ENCODE peak calls at places on chromosomes 5 and 9, in six cellular contexts. T is heart right ventricle, C is PC-3, Q is breast epithelium, S is fibroblast of lung, U is Peyer's patch. W is an unnamed sample. For H3K36me3, the result is how much of the 10 kb centered on the place peaks cover.

GRCh38 chr5:168979140-168979539 is 321.8 kb downstream of the SLIT3 start:
- DNase-seq in U (no peak), S (no peak), Q (no peak), C (no peak), T (no peak), W (no peak)

GRCh38 chr5:17794829-17795228 is 160.6 kb downstream of the TAF11L14 start:
- DNase-seq in T (no peak), Q (no peak), S (no peak), U (no peak), C (no peak), W (no peak)

GRCh38 chr5:153441997-153442396 is 48.5 kb upstream of the GRIA1 start:
- DNase-seq in S (no peak), U (no peak), C (no peak), T (no peak), Q (no peak), W (no peak)

GRCh38 chr5:170006016-170006415 is 25.7 kb upstream of the INSYN2B start:
- DNase-seq in S (no peak), T (no peak), C (no peak), U (no peak), Q (no peak), W (no peak)

GRCh38 chr9:115525438-115526058 is 407.6 kb upstream of the TNC start:
- DNase-seq in U (no peak), T (no peak), C (no peak), S (no peak), Q (no peak), W (no peak)

GRCh38 chr9:98727428-98727827 is 18.7 kb upstream of the GABBR2 start:
- DNase-seq in S (no peak), Q (no peak), C (no peak), U (no peak), T (no peak), W (peak)

GRCh38 chr9:108241384-108241783 is 614.4 kb downstream of the ACTL7B start:
- DNase-seq in S (no peak), C (no peak), U (no peak), Q (no peak), T (no peak), W (no peak)

GRCh38 chr9:105341784-105342183 is 97.3 kb downstream of the SLC44A1 start:
- DNase-seq in C (no peak), U (no peak), T (no peak), Q (no peak), S (peak), W (no peak)

GRCh38 chr5:166907314-166907713 is 1384.1 kb upstream of the WWC1 start:
- DNase-seq in C (peak), T (no peak), S (peak), Q (no peak), U (no peak), W (no peak)

GRCh38 chr5:68884144-68884754 is 209.6 kb upstream of the SLC30A5 start:
- DNase-seq in S (no peak), Q (no peak), C (no peak), T (no peak), U (no peak), W (no peak)

GRCh38 chr5:114358329-114358728 is 3.5 kb upstream of the KCNN2 start:
- DNase-seq in S (peak), U (no peak), Q (no peak), T (no peak), C (no peak), W (no peak)

GRCh38 chr5:126527892-126528291 is 67.1 kb downstream of the ALDH7A1 start:
- DNase-seq in S (peak), Q (no peak), T (no peak), C (peak), U (no peak), W (no peak)

GRCh38 chr5:10370931-10371330 is 17.4 kb downstream of the MARCHF6 start:
- DNase-seq in Q (no peak), U (no peak), C (no peak), T (no peak), S (no peak), W (no peak)
- H3K36me3 ChIP-seq in Q (under half), U (under half), C (under half), T (under half), S (under half), W (under half)

DNA sequence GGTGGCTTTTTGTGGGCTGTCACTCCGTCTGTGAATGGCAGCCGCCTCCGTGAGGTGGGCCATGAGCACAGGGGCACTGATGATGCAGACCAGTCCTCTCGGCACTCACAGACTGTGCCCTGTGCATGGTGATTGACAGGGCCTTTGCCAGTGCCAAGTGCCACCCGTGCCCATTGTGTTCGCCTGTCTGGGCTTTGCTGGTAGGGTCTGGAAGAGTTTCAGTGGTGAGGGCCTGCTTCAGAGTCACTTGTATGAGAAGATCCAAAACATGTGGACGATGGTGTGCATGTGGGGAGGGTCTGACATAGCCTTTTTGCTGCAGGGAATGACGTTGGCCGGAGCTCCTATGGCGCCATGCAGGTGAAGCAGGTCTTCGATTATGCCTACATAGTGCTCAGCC is 34.9 kb downstream of the TENT4A start:
- DNase-seq in C (no peak), T (no peak), U (no peak), Q (no peak), S (no peak), W (no peak)
- H3K36me3 ChIP-seq in C (half or more), T (under half), U (under half), Q (under half), S (under half), W (under half)

GRCh38 chr5:10427201-10427600 is 14.5 kb upstream of the ROPN1L start:
- DNase-seq in C (no peak), S (no peak), U (no peak), T (no peak), Q (no peak), W (no peak)
- H3K36me3 ChIP-seq in C (half or more), S (under half), U (under half), T (under half), Q (under half), W (half or more)

GRCh38 chr9:100296407-100296806 is 56.3 kb downstream of the TEX10 start:
- DNase-seq in S (no peak), T (no peak), Q (no peak), C (no peak), U (no peak), W (no peak)
- H3K36me3 ChIP-seq in S (under half), T (under half), Q (under half), C (under half), U (under half), W (under half)

GRCh38 chr5:83321656-83322055 is 149.9 kb upstream of the VCAN start:
- DNase-seq in C (peak), S (no peak), Q (no peak), T (no peak), U (no peak), W (no peak)
- H3K36me3 ChIP-seq in C (under half), S (under half), Q (under half), T (under half), U (under half), W (under half)

GRCh38 chr5:177327539-177328522 is 16.1 kb upstream of the MXD3 start:
- DNase-seq in C (peak), U (no peak), Q (no peak), T (peak), S (peak), W (no peak)

GRCh38 chr5:177330991-177331837 is 19.5 kb upstream of the MXD3 start:
- DNase-seq in Q (no peak), U (no peak), T (no peak), C (no peak), S (no peak), W (no peak)

GRCh38 chr5:177329883-177330282 is 18.2 kb upstream of the MXD3 start:
- DNase-seq in Q (no peak), S (no peak), C (no peak), T (no peak), U (no peak), W (no peak)

GRCh38 chr5:177325868-177326381 is 14.2 kb upstream of the MXD3 start:
- DNase-seq in S (no peak), C (peak), U (no peak), T (no peak), Q (no peak), W (no peak)

GRCh38 chr5:177328545-177329231 is 17.0 kb upstream of the MXD3 start:
- DNase-seq in S (no peak), T (no peak), U (no peak), C (no peak), Q (no peak), W (no peak)
- H3K36me3 ChIP-seq in S (under half), T (under half), U (under half), C (under half), Q (under half), W (under half)

GRCh38 chr9:36961568-36962360 is 72.3 kb downstream of the PAX5 start:
- DNase-seq in T (no peak), U (no peak), C (no peak), S (peak), Q (no peak), W (no peak)
- H3K36me3 ChIP-seq in T (under half), U (under half), C (under half), S (under half), Q (under half), W (under half)

GRCh38 chr9:33255471-33255870 is 9.0 kb downstream of the BAG1 start:
- DNase-seq in T (no peak), Q (no peak), U (no peak), S (no peak), C (no peak), W (no peak)

GRCh38 chr9:33256236-33256635 is 8.3 kb downstream of the BAG1 start:
- DNase-seq in T (no peak), U (no peak), S (no peak), Q (no peak), C (no peak), W (peak)

GRCh38 chr9:33255006-33255405 is 9.5 kb downstream of the BAG1 start:
- DNase-seq in C (no peak), T (no peak), S (no peak), Q (no peak), U (no peak), W (no peak)

GRCh38 chr9:33254211-33254610 is 10.3 kb downstream of the BAG1 start:
- DNase-seq in S (no peak), T (no peak), U (no peak), C (no peak), Q (no peak), W (no peak)

DNA sequence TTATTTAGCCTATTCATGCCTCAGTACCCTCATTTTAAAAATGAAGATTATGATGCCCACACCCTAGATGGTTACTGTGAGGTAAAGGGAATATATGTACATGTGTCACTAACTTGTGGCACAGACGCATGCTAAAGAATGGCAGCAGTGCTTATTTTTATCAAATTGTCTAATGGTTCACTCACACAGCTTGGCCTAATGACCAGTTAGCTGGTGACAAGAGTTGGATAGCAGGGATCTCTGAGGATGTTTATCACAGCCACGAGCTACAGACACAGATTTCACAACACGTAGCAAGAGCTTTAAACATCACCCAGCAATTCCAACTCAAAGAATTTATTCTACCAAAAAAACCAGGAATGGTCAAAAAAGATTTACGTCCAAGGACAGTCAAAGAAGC is 7.2 kb downstream of the BAG1 start:
- DNase-seq in S (no peak), C (no peak), U (no peak), Q (no peak), T (no peak), W (no peak)
- H3K36me3 ChIP-seq in S (under half), C (half or more), U (under half), Q (under half), T (half or more), W (half or more)

DNA sequence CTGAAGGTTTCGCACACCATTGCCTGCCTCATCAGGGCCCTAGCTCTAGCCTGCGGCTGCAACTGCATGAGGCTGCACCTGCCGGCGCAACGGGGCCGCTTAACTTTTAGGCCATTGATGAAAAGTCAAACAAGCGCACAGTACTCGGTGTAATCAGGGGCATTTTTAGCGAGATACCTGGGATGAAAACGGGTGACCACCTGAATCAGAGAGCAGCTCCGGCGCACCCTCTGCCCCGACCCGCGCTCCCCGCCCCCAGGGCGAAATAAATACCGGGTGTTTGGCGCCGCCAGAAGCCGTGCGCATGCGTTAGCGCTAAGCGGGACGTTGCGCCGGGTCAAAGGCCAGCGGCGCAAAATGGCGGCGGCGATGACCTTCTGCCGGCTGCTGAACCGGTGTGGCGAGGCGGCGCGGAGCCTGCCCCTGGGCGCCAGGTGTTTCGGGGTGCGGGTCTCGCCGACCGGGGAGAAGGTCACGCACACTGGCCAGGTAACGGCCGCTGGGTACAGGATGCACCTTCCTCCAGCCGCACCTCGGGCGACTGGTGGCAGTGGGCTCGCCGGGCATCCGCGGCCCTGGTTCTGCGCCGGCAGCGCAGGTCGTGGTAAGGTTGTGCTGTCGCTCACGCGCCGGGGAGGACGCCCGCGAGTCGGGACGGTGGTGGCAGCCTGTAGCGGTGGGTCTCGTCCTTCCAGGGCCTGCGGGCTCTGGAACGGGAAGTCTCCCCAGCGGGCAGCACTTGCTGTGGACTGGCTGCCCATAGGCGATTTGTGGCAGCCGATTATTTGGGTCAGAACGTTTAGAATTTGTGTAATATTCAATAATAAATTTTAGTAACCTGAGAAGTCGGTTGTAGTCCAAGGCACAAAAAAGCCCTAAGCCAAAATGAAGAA is at the start of gene NDUFS6:
- DNase-seq in T (peak), Q (peak), S (peak), U (peak), C (peak), W (no peak)
- H3K36me3 ChIP-seq in T (under half), Q (under half), S (under half), U (under half), C (half or more), W (under half)

DNA sequence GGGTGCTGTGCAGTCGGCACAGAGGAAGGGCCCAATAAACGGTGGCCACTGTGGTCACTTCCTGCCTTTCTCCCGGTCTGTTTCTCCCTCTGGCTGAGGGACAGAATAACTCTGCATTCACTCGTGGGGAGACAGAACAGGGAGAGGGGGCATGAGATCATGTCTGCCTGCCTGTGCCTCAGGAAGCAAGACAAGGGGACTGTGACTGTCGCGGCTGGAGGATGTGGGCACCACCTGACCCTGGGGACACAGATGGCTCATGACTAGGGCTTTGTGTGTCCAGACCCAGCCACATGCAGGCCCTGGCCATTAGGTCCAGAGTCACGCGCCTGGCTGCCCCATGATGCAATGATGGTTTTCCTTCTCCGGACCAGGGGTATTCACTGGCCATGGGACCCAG is 5.8 kb downstream of the TRUB2 start:
- DNase-seq in C (no peak), U (no peak), S (no peak), Q (no peak), T (no peak), W (no peak)
- H3K36me3 ChIP-seq in C (under half), U (under half), S (under half), Q (under half), T (under half), W (half or more)

W was measured in ascending aorta.